ENCODE peak calls at places on chromosomes 5 and 9, in six cellular contexts. B is mucosa of gallbladder, I is HFF-Myc, M is adipocyte, G is stromal cell of bone marrow, Z is choroid plexus epithelial cell. W is an unnamed sample.
A peak's percentile ranks its signal among the peaks of the same experiment; 100 is the strongest.

GRCh38 chr9:89419978-89420394 is 77.9 kb downstream of the SEMA4D start:
- DNase-seq in B (no peak), I (no peak), M (no peak), G (no peak), Z (no peak), W (no peak)

GRCh38 chr9:69379250-69379982 is 54.4 kb downstream of the ENTREP1 start:
- DNase-seq in B (no peak), I (no peak), M (peak; percentile 34), G (peak; percentile 64), Z (peak; percentile 50), W (no peak)

GRCh38 chr5:143525176-143525575 is 121.7 kb upstream of the NR3C1 start:
- DNase-seq in B (no peak), I (no peak), M (no peak), G (no peak), Z (no peak), W (no peak)

GRCh38 chr5:36573441-36573840 is 33.0 kb upstream of the SLC1A3 start:
- DNase-seq in B (no peak), I (peak; percentile 46), M (peak; percentile 4), G (peak; percentile 59), Z (peak; percentile 87), W (no peak)

GRCh38 chr9:135067091-135067710 is 20.3 kb upstream of the OLFM1 start:
- DNase-seq in B (no peak), I (no peak), M (no peak), G (no peak), Z (no peak), W (no peak)

GRCh38 chr9:93298498-93299417 is 114.8 kb downstream of the WNK2 start:
- DNase-seq in B (no peak), I (no peak), M (no peak), G (no peak), Z (no peak), W (peak; percentile 73)

GRCh38 chr9:3497406-3497805 is 28.4 kb downstream of the RFX3 start:
- DNase-seq in B (no peak), I (no peak), M (peak; percentile 39), G (peak; percentile 10), Z (peak; percentile 77), W (no peak)

GRCh38 chr9:70413427-70413797 is 1.0 kb downstream of the KLF9 start:
- DNase-seq in B (peak; percentile 35), I (no peak), M (peak; percentile 86), G (no peak), Z (no peak), W (no peak)

GRCh38 chr9:107363511-107364182 is 80.6 kb downstream of the RAD23B start:
- DNase-seq in B (no peak), I (peak; percentile 31), M (no peak), G (no peak), Z (no peak), W (no peak)

GRCh38 chr5:30997681-30998080 is 195.8 kb upstream of the CDH6 start:
- DNase-seq in B (no peak), I (no peak), M (no peak), G (no peak), Z (no peak), W (no peak)

GRCh38 chr5:143693691-143694252 is 118.2 kb upstream of the HMHB1 start:
- DNase-seq in B (no peak), I (no peak), M (no peak), G (no peak), Z (peak; percentile 22), W (no peak)

GRCh38 chr5:117494208-117494607 is 919.6 kb upstream of the SEMA6A start:
- DNase-seq in B (no peak), I (no peak), M (peak; percentile 77), G (no peak), Z (peak; percentile 5), W (no peak)

GRCh38 chr5:132387649-132388117 is 18.2 kb downstream of the SLC22A5 start:
- DNase-seq in B (peak; percentile 78), I (peak; percentile 97), M (peak; percentile 89), G (peak; percentile 98), Z (peak; percentile 97), W (peak; percentile 86)

GRCh38 chr5:910769-911160 is 18.1 kb downstream of the TRIP13 start:
- DNase-seq in B (no peak), I (no peak), M (no peak), G (no peak), Z (no peak), W (no peak)

GRCh38 chr5:168985454-168985853 is 315.5 kb downstream of the SLIT3 start:
- DNase-seq in B (no peak), I (no peak), M (no peak), G (no peak), Z (no peak), W (no peak)

GRCh38 chr9:110095238-110095637 is 112.7 kb downstream of the C9orf152 start:
- DNase-seq in B (no peak), I (no peak), M (peak; percentile 69), G (no peak), Z (peak; percentile 92), W (no peak)

GRCh38 chr9:69582544-69583297 is 89.5 kb downstream of the APBA1 start:
- DNase-seq in B (no peak), I (no peak), M (no peak), G (no peak), Z (no peak), W (no peak)

GRCh38 chr5:170572453-170572852 is 68.6 kb downstream of the KCNIP1 start:
- DNase-seq in B (no peak), I (no peak), M (peak; percentile 1), G (no peak), Z (no peak), W (no peak)

GRCh38 chr5:6737043-6737941 is 24.1 kb downstream of the TENT4A start:
- DNase-seq in B (no peak), I (no peak), M (no peak), G (no peak), Z (no peak), W (no peak)

GRCh38 chr5:168409601-168410458 is 76.4 kb upstream of the RARS1 start:
- DNase-seq in B (no peak), I (no peak), M (peak; percentile 23), G (no peak), Z (peak; percentile 63), W (no peak)

GRCh38 chr5:143652104-143652700 is 159.8 kb upstream of the HMHB1 start:
- DNase-seq in B (no peak), I (no peak), M (no peak), G (peak; percentile 58), Z (peak; percentile 38), W (no peak)

GRCh38 chr5:2135354-2135753 is 252.6 kb upstream of the IRX4 start:
- DNase-seq in B (no peak), I (no peak), M (no peak), G (no peak), Z (no peak), W (no peak)